ENCODE peak calls at places on chromosomes 1 and 21, in four cellular contexts. One of them, this sample, is unnamed.

GRCh38 chr1:47870480-47870879 is 126.7 kb downstream of the TRABD2B start:
- DNase-seq in breast epithelium: no peak
- DNase-seq in Peyer's patch: no peak
- DNase-seq in body of pancreas: no peak
- DNase-seq in this sample: no peak

GRCh38 chr1:113320972-113321680 is 69.2 kb upstream of the MAGI3 start:
- DNase-seq in breast epithelium: no peak
- DNase-seq in Peyer's patch: no peak
- DNase-seq in body of pancreas: no peak
- DNase-seq in this sample: no peak

GRCh38 chr1:49197081-49197480 is 420.4 kb upstream of the BEND5 start:
- DNase-seq in breast epithelium: no peak
- DNase-seq in Peyer's patch: no peak
- DNase-seq in body of pancreas: no peak
- DNase-seq in this sample: no peak

GRCh38 chr1:218361298-218362065 is 16.3 kb downstream of the TGFB2 start:
- DNase-seq in breast epithelium: no peak
- DNase-seq in Peyer's patch: no peak
- DNase-seq in body of pancreas: no peak
- DNase-seq in this sample: no peak

GRCh38 chr21:38806153-38806941 is 618 bp downstream of the ETS2 start:
- DNase-seq in breast epithelium: no peak
- DNase-seq in Peyer's patch: no peak
- DNase-seq in body of pancreas: peak
- DNase-seq in this sample: peak

GRCh38 chr21:44845418-44846200 is 27.7 kb upstream of the SUMO3 start:
- DNase-seq in breast epithelium: peak
- DNase-seq in Peyer's patch: peak
- DNase-seq in body of pancreas: peak
- DNase-seq in this sample: peak

GRCh38 chr1:219000606-219001005 is 173.1 kb upstream of the LYPLAL1 start:
- DNase-seq in breast epithelium: no peak
- DNase-seq in Peyer's patch: no peak
- DNase-seq in body of pancreas: no peak
- DNase-seq in this sample: no peak

GRCh38 chr1:114986286-114986685 is 43.3 kb upstream of the TSHB start:
- DNase-seq in breast epithelium: no peak
- DNase-seq in Peyer's patch: no peak
- DNase-seq in body of pancreas: no peak
- DNase-seq in this sample: no peak

GRCh38 chr1:115323366-115324004 is 14.6 kb downstream of the NGF start:
- DNase-seq in breast epithelium: no peak
- DNase-seq in Peyer's patch: no peak
- DNase-seq in body of pancreas: no peak
- DNase-seq in this sample: no peak

GRCh38 chr1:18684306-18684705 is 53.7 kb downstream of the PAX7 start:
- DNase-seq in breast epithelium: no peak
- DNase-seq in Peyer's patch: no peak
- DNase-seq in body of pancreas: no peak
- DNase-seq in this sample: no peak

GRCh38 chr1:19762175-19762779 is 37.4 kb downstream of the TMCO4 start:
- DNase-seq in breast epithelium: no peak
- DNase-seq in Peyer's patch: no peak
- DNase-seq in body of pancreas: peak
- DNase-seq in this sample: no peak

GRCh38 chr1:109785446-109786106 is 21.9 kb upstream of the EPS8L3 start:
- DNase-seq in breast epithelium: no peak
- DNase-seq in Peyer's patch: peak
- DNase-seq in body of pancreas: peak
- DNase-seq in this sample: peak

GRCh38 chr1:32060914-32061313 is 11.8 kb upstream of the TMEM39B start:
- DNase-seq in breast epithelium: no peak
- DNase-seq in Peyer's patch: no peak
- DNase-seq in body of pancreas: no peak
- DNase-seq in this sample: no peak

DNA sequence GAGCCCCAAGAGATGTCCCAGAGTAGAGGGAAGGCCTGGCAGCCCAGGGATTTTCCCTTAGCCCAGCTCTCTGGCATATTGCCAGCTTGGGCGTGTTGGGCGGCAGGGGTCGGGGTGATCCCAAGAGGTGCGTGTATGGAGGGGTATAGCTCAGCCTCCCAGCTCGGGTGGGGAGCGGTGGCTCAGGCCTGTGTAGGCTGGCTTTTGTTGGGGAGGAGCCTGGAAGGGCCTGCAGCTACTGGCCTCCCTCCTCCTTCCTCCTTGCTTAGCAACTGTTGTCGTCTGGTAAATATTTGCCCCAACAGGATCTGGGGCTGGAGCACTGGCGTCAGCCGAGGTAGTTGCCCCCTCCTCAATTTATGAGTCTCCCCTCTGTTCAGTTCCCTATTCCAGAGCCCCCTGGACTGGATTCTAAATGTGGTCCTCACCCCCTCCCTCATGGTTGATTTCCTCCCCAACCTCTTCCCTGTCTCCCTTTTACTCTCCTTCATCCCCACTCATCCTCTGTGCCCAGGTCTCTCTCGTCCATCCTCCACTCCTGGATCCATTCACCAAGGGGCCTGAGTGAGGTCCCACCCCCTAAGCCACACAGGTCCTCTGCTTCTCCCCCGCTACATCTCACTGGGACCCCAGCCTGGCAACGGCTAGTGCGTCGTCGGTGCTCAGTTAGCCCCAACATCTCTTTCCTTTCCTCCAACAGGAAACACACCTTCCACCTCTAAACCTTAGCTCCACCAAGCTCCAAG is 10.3 kb upstream of the LMNA start:
- DNase-seq in breast epithelium: peak
- DNase-seq in Peyer's patch: peak
- DNase-seq in body of pancreas: peak
- DNase-seq in this sample: no peak
- H3K27ac ChIP-seq in breast epithelium: peak
- H3K27ac ChIP-seq in Peyer's patch: peak
- H3K27ac ChIP-seq in body of pancreas: peak
- H3K27ac ChIP-seq in this sample: peak

GRCh38 chr1:78676347-78676982 is 26.8 kb downstream of the IFI44 start:
- DNase-seq in breast epithelium: no peak
- DNase-seq in Peyer's patch: peak
- DNase-seq in body of pancreas: peak
- DNase-seq in this sample: no peak
- TF ChIP-seq CTCF in breast epithelium: peak
- TF ChIP-seq CTCF in Peyer's patch: peak
- TF ChIP-seq CTCF in body of pancreas: peak
- TF ChIP-seq CTCF in this sample: peak

GRCh38 chr1:1971017-1971416 is 32.6 kb downstream of the CFAP74 start:
- DNase-seq in breast epithelium: no peak
- DNase-seq in Peyer's patch: no peak
- DNase-seq in body of pancreas: no peak
- DNase-seq in this sample: no peak

GRCh38 chr1:1973716-1974642 is 29.6 kb downstream of the CFAP74 start:
- DNase-seq in breast epithelium: no peak
- DNase-seq in Peyer's patch: no peak
- DNase-seq in body of pancreas: no peak
- DNase-seq in this sample: no peak

GRCh38 chr1:1974834-1975233 is 28.8 kb downstream of the CFAP74 start:
- DNase-seq in breast epithelium: no peak
- DNase-seq in Peyer's patch: no peak
- DNase-seq in body of pancreas: no peak
- DNase-seq in this sample: no peak

GRCh38 chr1:1971688-1972087 is 31.9 kb downstream of the CFAP74 start:
- DNase-seq in breast epithelium: no peak
- DNase-seq in Peyer's patch: no peak
- DNase-seq in body of pancreas: no peak
- DNase-seq in this sample: peak

DNA sequence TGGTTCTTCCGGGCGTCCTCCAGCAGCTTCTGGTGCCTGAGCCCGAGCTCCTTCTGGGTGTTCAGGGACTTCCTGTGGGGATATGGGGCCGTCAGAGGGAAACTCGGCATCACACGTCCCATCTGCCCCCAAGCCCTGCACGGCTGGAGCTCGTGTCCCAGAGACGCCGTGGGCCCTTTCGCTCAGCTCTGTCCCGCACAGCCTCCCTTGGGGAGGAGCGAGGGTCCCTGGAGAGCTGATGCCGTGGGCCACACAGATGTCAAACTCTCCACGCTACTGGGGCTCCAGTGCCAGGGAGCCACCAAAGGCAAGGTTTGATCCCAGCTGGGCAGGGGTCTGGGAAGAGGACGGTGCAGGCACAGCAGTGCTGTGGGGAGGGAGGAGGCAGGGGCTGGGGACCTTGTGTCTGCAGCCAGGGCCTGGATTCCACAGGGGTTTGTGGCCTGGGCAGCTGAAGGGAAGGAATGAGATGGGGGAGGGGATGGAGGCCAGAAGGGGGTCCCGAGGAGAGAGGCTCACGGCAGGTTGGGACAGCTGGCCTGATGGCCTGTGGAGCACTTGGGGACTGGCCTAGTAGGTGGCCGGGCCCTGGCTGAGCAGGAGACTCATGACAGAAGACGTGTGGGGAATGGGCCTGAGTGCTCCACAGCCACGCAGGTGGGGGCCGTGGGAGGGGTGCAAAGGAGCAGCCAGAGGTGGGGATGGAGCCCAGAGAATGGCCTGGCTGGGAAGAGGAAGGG is 30.4 kb downstream of the CFAP74 start:
- DNase-seq in breast epithelium: no peak
- DNase-seq in Peyer's patch: no peak
- DNase-seq in body of pancreas: no peak
- DNase-seq in this sample: no peak
- TF ChIP-seq POLR2A in breast epithelium: no peak
- TF ChIP-seq POLR2A in Peyer's patch: no peak
- TF ChIP-seq POLR2A in body of pancreas: no peak
- TF ChIP-seq POLR2A in this sample: no peak

DNA sequence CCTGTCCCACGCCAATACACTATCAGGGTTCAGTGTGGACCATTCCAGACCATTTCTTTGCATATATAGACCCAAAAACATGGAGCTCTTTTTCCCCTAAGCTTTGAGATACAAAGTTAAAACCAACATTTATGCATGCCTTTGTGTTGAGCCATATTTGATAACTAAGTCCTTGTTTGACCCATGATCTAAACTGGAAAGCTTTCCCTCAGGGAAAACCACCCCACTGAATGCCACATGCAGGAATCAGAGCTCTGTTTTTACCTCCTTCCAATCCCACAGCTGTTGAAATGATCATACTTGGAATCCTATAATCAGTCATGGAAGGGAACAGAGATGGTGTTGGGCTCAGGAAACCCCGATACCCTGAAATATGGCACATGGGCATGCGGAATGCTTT is 14.8 kb upstream of the SLC45A1 start:
- DNase-seq in breast epithelium: no peak
- DNase-seq in Peyer's patch: no peak
- DNase-seq in body of pancreas: no peak
- DNase-seq in this sample: no peak
- H3K27ac ChIP-seq in breast epithelium: no peak
- H3K27ac ChIP-seq in Peyer's patch: no peak
- H3K27ac ChIP-seq in body of pancreas: no peak
- H3K27ac ChIP-seq in this sample: no peak

This sample was measured in spleen.